ENCODE peak calls at places on chromosomes 6 and 20, in seven cellular contexts. A is naive thymus-derived CD8-positive, alpha-beta T cell; Q is stimulated activated naive CD8-positive, alpha-beta T cell treated with anti-CD3 and anti-CD28 coated beads, Interleukin-15, Interleukin-2, amounts not matched to agents 100 U/mL and 50 U/mL, for 24 hours; P is heart right ventricle; T is PC-3; J is aorta; E is activated CD8-positive, alpha-beta memory T cell treated with anti-CD3 and anti-CD28 coated beads, Interleukin-2, amount 10 ng/mL, durations not matched to agents 7 days and 5 days. N is an unnamed sample.

GRCh38 chr6:14664616-14665315 is 547.2 kb downstream of the CD83 start:
- ATAC-seq in Q (no peak), P (no peak), A (no peak), E (peak), J (no peak), T (peak), N (no peak)

GRCh38 chr6:142478117-142478516 is 176.3 kb downstream of the ADGRG6 start:
- ATAC-seq in E (no peak), J (no peak), P (no peak), T (peak), Q (no peak), A (no peak), N (no peak)

GRCh38 chr6:158408013-158408412 is 95.7 kb downstream of the TULP4 start:
- ATAC-seq in Q (no peak), A (no peak), J (no peak), P (no peak), E (no peak), T (no peak), N (no peak)

GRCh38 chr20:16922834-16923233 is 174.7 kb downstream of the OTOR start:
- ATAC-seq in A (no peak), T (no peak), E (no peak), P (no peak), J (no peak), Q (no peak), N (peak)

GRCh38 chr20:5675103-5676091 is 74.8 kb upstream of the SHLD1 start:
- ATAC-seq in J (no peak), E (no peak), Q (no peak), P (no peak), T (no peak), A (no peak), N (no peak)

GRCh38 chr6:119865466-119866350 is 516.1 kb upstream of the MAN1A1 start:
- ATAC-seq in T (peak), A (no peak), Q (no peak), P (no peak), J (no peak), E (no peak), N (no peak)

GRCh38 chr20:20143646-20144045 is 91.3 kb downstream of the CFAP61 start:
- ATAC-seq in T (no peak), Q (no peak), E (no peak), P (no peak), A (no peak), J (no peak), N (no peak)

GRCh38 chr6:136609878-136610706 is 59.9 kb upstream of the MAP7 start:
- ATAC-seq in A (no peak), Q (peak), E (no peak), J (peak), P (peak), T (peak), N (peak)

GRCh38 chr6:88734544-88734943 is 228.9 kb downstream of the RNGTT start:
- ATAC-seq in T (no peak), P (no peak), Q (no peak), E (peak), J (no peak), A (no peak), N (no peak)

GRCh38 chr6:54315692-54316091 is 7.5 kb downstream of the TINAG start:
- ATAC-seq in A (no peak), E (no peak), J (no peak), P (no peak), Q (no peak), T (no peak), N (no peak)

GRCh38 chr20:51554538-51555165 is 12.1 kb upstream of the NFATC2 start:
- ATAC-seq in E (peak), Q (peak), J (no peak), T (peak), A (no peak), P (peak), N (no peak)

GRCh38 chr6:20156824-20157223 is 55.4 kb downstream of the MBOAT1 start:
- ATAC-seq in Q (no peak), P (no peak), J (no peak), E (no peak), T (no peak), A (no peak), N (no peak)

GRCh38 chr6:37725967-37726366 is 28.3 kb upstream of the MDGA1 start:
- ATAC-seq in E (no peak), T (no peak), Q (no peak), A (no peak), P (no peak), J (no peak), N (no peak)